ENCODE peak calls at places on chromosomes 11 and 22, in four cellular contexts. P is posterior cingulate gyrus, J is HEK293T, C is SJSA1. V is an unnamed sample.

GRCh38 chr22:29379258-29379657 is 9.1 kb downstream of the AP1B1 start:
- DNase-seq in C (no peak), P (no peak), J (no peak), V (no peak)

GRCh38 chr11:117089685-117090084 is 8.5 kb downstream of the SIK3 start:
- DNase-seq in J (no peak), C (no peak), P (no peak), V (no peak)

GRCh38 chr11:33227578-33228261 is 29.5 kb upstream of the HIPK3 start:
- DNase-seq in P (no peak), C (no peak), J (no peak), V (no peak)

GRCh38 chr11:62233730-62234129 is 8.3 kb upstream of the SCGB1D2 start:
- DNase-seq in J (no peak), P (no peak), C (no peak), V (no peak)

GRCh38 chr11:24321229-24321628 is 175.6 kb upstream of the LUZP2 start:
- DNase-seq in P (no peak), C (no peak), J (no peak), V (no peak)

GRCh38 chr11:73466643-73467042 is 90.4 kb downstream of the RELT start:
- DNase-seq in P (no peak), C (no peak), J (no peak), V (no peak)

GRCh38 chr22:25183959-25184619 is 15.6 kb upstream of the CRYBB3 start:
- DNase-seq in C (no peak), P (no peak), J (no peak), V (no peak)

GRCh38 chr11:129846508-129847335 is 31.1 kb downstream of the TMEM45B start:
- DNase-seq in J (no peak), C (peak; percentile 81), P (no peak), V (peak; percentile 98)

GRCh38 chr11:78221396-78222315 is 32.9 kb downstream of the USP35 start:
- DNase-seq in C (no peak), J (no peak), P (no peak), V (no peak)

GRCh38 chr11:64206457-64207246 is at the start of gene FERMT3:
- DNase-seq in J (no peak), C (no peak), P (no peak), V (no peak)

GRCh38 chr11:120235024-120235628 is 4.8 kb upstream of the POU2F3 start:
- DNase-seq in C (no peak), P (peak; percentile 58), J (peak; percentile 81), V (peak; percentile 71)

GRCh38 chr11:119318240-119319135 is 1.6 kb upstream of the MCAM start:
- DNase-seq in P (peak; percentile 61), C (peak; percentile 8), J (no peak), V (peak; percentile 69)

GRCh38 chr11:102269927-102270326 is 47.4 kb upstream of the BIRC3 start:
- DNase-seq in J (no peak), P (no peak), C (no peak), V (no peak)

GRCh38 chr11:95245038-95245437 is 14.0 kb upstream of the SESN3 start:
- DNase-seq in C (no peak), P (no peak), J (no peak), V (no peak)

GRCh38 chr11:67301951-67302516 is 1.3 kb upstream of the SSH3 start:
- DNase-seq in P (peak; percentile 78), J (peak; percentile 43), C (no peak), V (peak; percentile 36)

GRCh38 chr11:43879789-43880639 is 617 bp upstream of the ALKBH3 start:
- DNase-seq in C (no peak), J (no peak), P (no peak), V (no peak)

GRCh38 chr11:63896071-63896470 is 20.9 kb downstream of the RCOR2 start:
- DNase-seq in P (no peak), J (no peak), C (no peak), V (no peak)

GRCh38 chr11:102391549-102392237 is 44.7 kb downstream of the BIRC2 start:
- DNase-seq in P (no peak), J (no peak), C (no peak), V (no peak)

GRCh38 chr11:12829131-12829530 is 154.9 kb downstream of the TEAD1 start:
- DNase-seq in J (no peak), C (no peak), P (no peak), V (no peak)

GRCh38 chr11:117282956-117283355 is 8.2 kb upstream of the BACE1-AS start:
- DNase-seq in C (no peak), J (no peak), P (no peak), V (no peak)

GRCh38 chr11:104694259-104695070 is 203.8 kb downstream of the CASP12 start:
- DNase-seq in C (no peak), P (no peak), J (no peak), V (no peak)

GRCh38 chr22:39236321-39237275 is 8.2 kb downstream of the PDGFB start:
- DNase-seq in P (peak; percentile 65), J (no peak), C (no peak), V (peak; percentile 51)

GRCh38 chr11:120964857-120965256 is 59.0 kb upstream of the TBCEL start:
- DNase-seq in J (no peak), P (no peak), C (no peak), V (peak; percentile 13)

GRCh38 chr11:41613321-41613720 is 153.9 kb upstream of the LRRC4C start:
- DNase-seq in P (no peak), J (no peak), C (no peak), V (no peak)

GRCh38 chr11:114275295-114275694 is 20.9 kb upstream of the NNMT start:
- DNase-seq in J (no peak), C (no peak), P (no peak), V (no peak)

GRCh38 chr11:2095198-2095520 is 44.0 kb downstream of the IGF2 start:
- DNase-seq in J (no peak), C (no peak), P (peak; percentile 37), V (no peak)

GRCh38 chr11:64754124-64754918 is 5.5 kb downstream of the PYGM start:
- DNase-seq in J (no peak), P (peak; percentile 42), C (no peak), V (no peak)

GRCh38 chr11:15837901-15838489 is 518.4 kb downstream of the SOX6 start:
- DNase-seq in C (no peak), P (no peak), J (no peak), V (no peak)

GRCh38 chr11:69554849-69555248 is 73.4 kb downstream of the LINC01488 start:
- DNase-seq in P (no peak), J (no peak), C (no peak), V (no peak)

GRCh38 chr11:11949482-11949881 is 58.9 kb downstream of the DKK3 start:
- DNase-seq in P (no peak), J (no peak), C (no peak), V (no peak)

GRCh38 chr11:93903989-93904388 is 53.6 kb upstream of the VSTM5 start:
- DNase-seq in P (no peak), C (no peak), J (no peak), V (no peak)

GRCh38 chr11:2724653-2725366 is 25.0 kb upstream of the KCNQ1OT1 start:
- DNase-seq in J (no peak), P (no peak), C (no peak), V (no peak)

GRCh38 chr11:126132319-126132718 is 69.7 kb upstream of the CDON start:
- DNase-seq in C (no peak), P (no peak), J (peak; percentile 64), V (peak; percentile 75)